ENCODE peak calls at places on chromosomes 13 and 19, in five cellular contexts. H is SK-N-SH, J is GM12891, Y is K562, O is H1. T is an unnamed sample.

GRCh38 chr13:46905249-46905648 is 8.4 kb upstream of the HTR2A start:
- DNase-seq in Y (no peak), O (peak), J (no peak), H (no peak), T (no peak)

GRCh38 chr19:6068711-6069110 is 41.6 kb downstream of the RFX2 start:
- DNase-seq in H (no peak), J (no peak), Y (no peak), O (no peak), T (no peak)

GRCh38 chr13:112510002-112510780 is 77.8 kb downstream of the TUBGCP3 start:
- DNase-seq in J (no peak), H (peak), O (peak), Y (peak), T (no peak)

GRCh38 chr19:3366104-3366760 is at the start of gene NFIC:
- DNase-seq in H (peak), J (no peak), Y (peak), O (no peak), T (peak)

GRCh38 chr13:33634526-33635111 is 183.3 kb upstream of the RFC3 start:
- DNase-seq in J (no peak), H (no peak), O (no peak), Y (no peak), T (no peak)

GRCh38 chr19:40561947-40562346 is 14.7 kb upstream of the SHKBP1 start:
- DNase-seq in O (no peak), H (no peak), J (no peak), Y (no peak), T (no peak)

GRCh38 chr19:1229837-1230584 is 7.8 kb downstream of the CBARP start:
- DNase-seq in H (no peak), O (no peak), Y (no peak), J (no peak), T (no peak)

GRCh38 chr19:9835507-9835949 is 410 bp downstream of the PIN1 start:
- DNase-seq in Y (no peak), J (no peak), H (no peak), O (no peak), T (no peak)

GRCh38 chr19:5308471-5309437 is 31.9 kb downstream of the PTPRS start:
- DNase-seq in H (peak), Y (peak), O (no peak), J (no peak), T (no peak)

GRCh38 chr19:6021878-6022569 is 44.1 kb upstream of the RANBP3 start:
- DNase-seq in Y (peak), J (peak), H (peak), O (peak), T (peak)

GRCh38 chr13:21528616-21529015 is 69.5 kb upstream of the ZDHHC20 start:
- DNase-seq in O (no peak), H (no peak), Y (no peak), J (no peak), T (no peak)

GRCh38 chr13:46354143-46355087 is 32.6 kb downstream of the RUBCNL start:
- DNase-seq in Y (no peak), H (no peak), O (no peak), J (no peak), T (no peak)

GRCh38 chr19:10981496-10981895 is 20.7 kb downstream of the SMARCA4 start:
- DNase-seq in J (no peak), Y (no peak), H (no peak), O (no peak), T (no peak)

GRCh38 chr19:55348317-55349034 is 6.0 kb downstream of the COX6B2 start:
- DNase-seq in J (no peak), Y (no peak), O (no peak), H (no peak), T (no peak)
- TF ChIP-seq POLR2AphosphoS5 in J (no peak), Y (no peak), O (no peak), H (no peak), T (no peak)

DNA sequence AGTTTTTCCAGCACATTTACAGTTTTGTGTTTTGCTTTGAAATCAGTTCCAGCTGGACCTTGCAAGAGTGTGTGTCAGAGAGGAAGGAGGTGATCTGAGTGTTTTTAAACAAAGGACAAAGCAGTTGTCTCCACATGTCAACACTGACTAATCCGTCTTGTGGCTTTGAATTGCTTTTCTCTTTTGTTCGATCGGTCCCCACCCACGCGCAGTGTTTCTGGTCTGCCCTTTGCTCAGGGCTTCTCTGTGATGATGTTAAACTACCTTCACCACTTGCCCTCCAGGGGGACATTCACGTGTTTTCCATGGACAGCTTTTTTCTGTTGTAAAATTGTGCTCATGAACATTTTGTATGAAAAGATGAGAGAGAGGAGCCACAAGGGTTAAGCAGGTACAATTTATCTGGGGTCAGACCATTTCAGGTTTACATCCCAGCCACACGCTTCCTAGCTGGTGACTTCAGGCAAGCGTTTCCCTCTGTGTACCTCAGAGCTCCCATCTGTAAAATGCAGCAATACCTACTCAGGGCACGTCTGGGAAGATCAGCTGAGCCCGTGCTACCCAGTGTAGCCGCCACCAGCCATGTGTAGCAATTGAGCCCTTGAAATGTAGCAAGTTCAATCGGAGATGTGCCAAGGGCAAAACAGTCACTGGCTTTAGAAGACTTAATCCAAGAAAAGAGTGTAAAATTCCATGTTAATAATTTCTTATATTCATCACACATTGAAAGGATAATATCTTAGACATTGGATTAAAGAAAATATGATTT is 13.5 kb upstream of the PLA2G4C start:
- DNase-seq in J (no peak), Y (no peak), O (no peak), H (no peak), T (no peak)
- TF ChIP-seq TAF1 in J (no peak), Y (no peak), O (no peak), H (no peak), T (no peak)

GRCh38 chr19:50839712-50840655 is 6.6 kb upstream of the KLK15 start:
- DNase-seq in Y (no peak), H (no peak), O (no peak), J (no peak), T (no peak)

GRCh38 chr19:50837300-50837699 is 3.9 kb upstream of the KLK15 start:
- DNase-seq in Y (no peak), H (no peak), O (no peak), J (no peak), T (no peak)

GRCh38 chr19:50835785-50836542 is 2.6 kb upstream of the KLK15 start:
- DNase-seq in J (peak), Y (peak), H (peak), O (no peak), T (peak)

GRCh38 chr19:50836543-50837195 is 3.3 kb upstream of the KLK15 start:
- DNase-seq in J (no peak), H (no peak), O (no peak), Y (no peak), T (no peak)

DNA sequence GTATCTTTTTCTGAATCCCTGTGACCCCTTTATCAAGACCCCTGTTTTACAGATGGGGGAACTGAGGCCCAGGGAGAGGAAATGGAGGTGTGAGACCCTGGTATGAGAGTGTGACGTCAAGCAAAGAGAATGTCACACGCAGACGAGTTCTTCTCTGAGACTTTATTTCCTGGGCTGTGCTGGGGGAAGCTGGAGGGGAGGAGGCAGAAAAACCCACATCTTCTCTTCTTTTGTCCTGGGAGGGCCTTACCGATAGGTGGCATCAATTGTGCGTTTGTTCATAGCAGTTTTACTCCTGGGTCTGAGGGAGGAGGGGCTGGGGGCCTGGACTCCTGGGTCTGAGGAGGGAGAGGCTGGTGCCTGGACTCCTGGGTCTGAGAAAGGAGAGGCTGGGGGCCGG is 4.9 kb upstream of the KLK15 start:
- DNase-seq in J (no peak), O (no peak), H (no peak), Y (peak), T (no peak)
- TF ChIP-seq POLR2AphosphoS5 in J (no peak), O (no peak), H (no peak), Y (no peak), T (no peak)

GRCh38 chr19:7806234-7806633 is 23.8 kb upstream of the EVI5L start:
- DNase-seq in O (no peak), J (no peak), H (no peak), Y (no peak), T (no peak)

GRCh38 chr19:7801020-7801570 is 28.9 kb upstream of the EVI5L start:
- DNase-seq in H (no peak), O (no peak), Y (peak), J (no peak), T (no peak)

GRCh38 chr19:7811989-7812388 is 18.0 kb upstream of the EVI5L start:
- DNase-seq in H (no peak), Y (no peak), J (no peak), O (no peak), T (no peak)

GRCh38 chr19:7808108-7808507 is 21.9 kb upstream of the EVI5L start:
- DNase-seq in Y (no peak), O (no peak), J (no peak), H (no peak), T (no peak)

GRCh38 chr19:7806876-7807275 is 23.1 kb upstream of the EVI5L start:
- DNase-seq in H (no peak), Y (no peak), J (no peak), O (no peak), T (no peak)
- TF ChIP-seq TAF1 in H (no peak), Y (no peak), J (no peak), O (no peak), T (no peak)

DNA sequence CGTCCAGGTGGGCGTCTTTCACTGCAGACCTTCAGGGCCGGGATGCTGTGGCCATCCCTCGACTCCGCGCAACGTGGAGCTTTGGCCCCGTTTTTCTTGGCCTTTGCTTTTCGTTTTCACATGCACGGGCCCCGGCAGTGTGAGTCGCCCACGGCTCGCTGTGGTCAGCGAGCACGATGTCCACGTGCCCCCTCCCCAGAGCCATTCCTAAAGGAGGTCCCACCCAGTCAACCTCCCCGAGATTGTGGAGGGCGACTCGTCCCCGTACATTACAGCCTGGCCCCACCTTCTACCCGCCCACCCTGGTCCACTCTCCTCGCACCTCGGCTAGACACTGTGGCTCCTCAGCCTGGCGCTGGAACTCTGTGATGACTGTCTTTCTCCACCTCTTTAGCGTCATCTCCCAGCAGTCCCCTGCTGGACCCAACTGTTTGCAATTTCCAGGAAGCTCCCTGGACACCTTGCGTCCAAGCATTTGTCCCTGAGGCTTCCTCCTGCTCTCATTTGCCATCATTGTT is 405 bp downstream of the ZNF446 start:
- DNase-seq in H (peak), J (peak), Y (peak), O (no peak), T (no peak)
- TF ChIP-seq POLR2AphosphoS5 in H (no peak), J (no peak), Y (no peak), O (peak), T (no peak)

DNA sequence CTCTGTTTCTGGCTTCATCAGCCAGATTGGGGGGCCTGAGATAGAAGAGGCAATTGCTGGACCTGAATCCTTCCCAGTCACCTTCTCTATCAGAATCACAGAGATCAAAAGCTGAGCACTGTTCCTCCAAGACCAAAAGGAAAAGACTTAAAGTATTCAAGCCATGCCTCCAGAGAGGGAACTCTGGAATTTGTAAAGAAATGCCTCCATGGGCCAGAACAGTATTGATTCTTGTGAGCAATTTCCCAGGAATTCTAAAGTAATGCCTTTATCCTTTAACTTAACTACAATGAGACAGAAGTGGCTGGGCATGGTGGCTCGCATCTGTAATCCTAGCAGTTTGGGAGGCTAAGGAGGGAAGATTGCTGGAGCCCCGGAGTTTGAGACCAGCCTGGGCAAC is 148.8 kb downstream of the FLT1 start:
- DNase-seq in H (no peak), O (no peak), Y (no peak), J (no peak), T (no peak)
- TF ChIP-seq TAF1 in H (no peak), O (no peak), Y (no peak), J (no peak), T (no peak)

GRCh38 chr19:35870798-35871197 is 2.4 kb downstream of the APLP1 start:
- DNase-seq in J (no peak), O (no peak), H (no peak), Y (no peak), T (no peak)
- TF ChIP-seq POLR2AphosphoS5 in J (no peak), O (no peak), H (no peak), Y (no peak), T (no peak)

DNA sequence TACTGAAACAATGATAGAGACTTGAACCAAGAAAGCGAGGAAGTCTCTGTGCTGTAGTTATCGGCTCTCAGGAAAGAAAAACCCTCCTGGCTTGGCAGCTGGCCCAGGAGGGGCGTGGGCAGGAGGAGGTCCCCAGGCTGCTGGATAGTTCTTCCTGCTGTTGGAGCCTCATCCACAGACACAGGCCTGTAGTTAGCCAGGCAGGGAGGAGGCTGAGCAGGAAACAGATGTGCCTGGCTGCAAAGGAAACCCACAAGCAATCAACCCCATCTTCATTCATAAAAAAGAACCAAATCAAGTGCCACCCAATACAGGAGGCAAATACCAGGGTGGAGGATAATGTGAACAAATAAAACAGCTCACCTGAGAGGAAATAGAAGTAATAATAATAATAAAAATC is 86.2 kb downstream of the IRS2 start:
- DNase-seq in Y (peak), O (no peak), H (peak), J (no peak), T (no peak)
- TF ChIP-seq TAF1 in Y (no peak), O (no peak), H (no peak), J (no peak), T (no peak)

GRCh38 chr19:54587026-54587425 is 6.4 kb upstream of the LILRA1 start:
- DNase-seq in H (no peak), O (no peak), J (no peak), Y (no peak), T (no peak)
- TF ChIP-seq POLR2AphosphoS5 in H (no peak), O (no peak), J (no peak), Y (no peak), T (no peak)

GRCh38 chr13:39779337-39780270 is 124.1 kb downstream of the COG6 start:
- DNase-seq in Y (no peak), J (no peak), H (no peak), O (no peak), T (no peak)
- TF ChIP-seq TAF1 in Y (no peak), J (no peak), H (no peak), O (no peak), T (no peak)